ENCODE peak calls at places on chromosomes 1 and 21, in seven cellular contexts. D is Panc1, R is SK-N-SH, F is K562, Q is H1, G is GM12878, C is HepG2. N is an unnamed sample.

GRCh38 chr1:78691995-78692747 is 42.5 kb downstream of the IFI44 start:
- DNase-seq in C (no peak), D (peak), F (no peak), G (no peak), R (no peak), Q (no peak), N (no peak)

GRCh38 chr1:185929759-185930158 is 195.6 kb downstream of the HMCN1 start:
- DNase-seq in G (no peak), D (no peak), Q (no peak), C (no peak), F (no peak), R (no peak), N (no peak)

GRCh38 chr1:224996266-224996665 is 66.8 kb downstream of the DNAH14 start:
- DNase-seq in G (no peak), Q (no peak), D (no peak), C (no peak), R (no peak), F (no peak), N (peak)

GRCh38 chr1:235923466-235924008 is 56.8 kb upstream of the LYST start:
- DNase-seq in G (no peak), R (no peak), C (no peak), Q (no peak), F (no peak), D (no peak), N (no peak)

GRCh38 chr1:27430903-27431653 is 38.7 kb downstream of the GPR3 start:
- DNase-seq in R (no peak), C (no peak), F (peak), D (no peak), G (no peak), Q (no peak), N (no peak)

GRCh38 chr1:43225168-43225567 is 44.6 kb upstream of the TMEM125 start:
- DNase-seq in Q (no peak), G (no peak), R (no peak), D (no peak), C (no peak), F (peak), N (no peak)

GRCh38 chr1:242718967-242719366 is 194.5 kb upstream of the PLD5 start:
- DNase-seq in Q (no peak), R (no peak), G (no peak), F (no peak), D (no peak), C (no peak), N (no peak)

GRCh38 chr1:193123751-193124150 is 1.9 kb downstream of the CDC73 start:
- DNase-seq in G (no peak), F (no peak), R (no peak), Q (no peak), C (no peak), D (no peak), N (no peak)

GRCh38 chr1:201154389-201155165 is at the start of gene TMEM9:
- DNase-seq in Q (peak), G (peak), C (peak), F (peak), D (peak), R (peak), N (peak)

GRCh38 chr1:79304131-79304530 is 297.6 kb upstream of the ADGRL4 start:
- DNase-seq in Q (no peak), C (no peak), D (no peak), G (no peak), F (no peak), R (no peak), N (no peak)

GRCh38 chr21:38577887-38578286 is 79.6 kb upstream of the ERG start:
- DNase-seq in Q (no peak), C (no peak), D (no peak), F (no peak), R (no peak), G (no peak), N (no peak)

GRCh38 chr1:84571150-84571535 is 3.1 kb downstream of the CTBS start:
- DNase-seq in Q (no peak), R (no peak), D (no peak), F (no peak), G (no peak), C (no peak), N (no peak)

GRCh38 chr1:172406968-172407367 is 13.5 kb upstream of the C1orf105 start:
- DNase-seq in R (no peak), D (no peak), G (no peak), Q (no peak), C (no peak), F (no peak), N (no peak)

GRCh38 chr1:209335090-209335692 is 248.3 kb upstream of the CAMK1G start:
- DNase-seq in D (peak), F (peak), G (no peak), R (peak), Q (no peak), C (peak), N (peak)
- TF ChIP-seq SIN3A in D (no peak), F (no peak), G (no peak), R (no peak), Q (no peak), C (no peak), N (no peak)

GRCh38 chr21:31233711-31234110 is 110.3 kb downstream of the TIAM1 start:
- DNase-seq in F (no peak), D (no peak), Q (no peak), R (no peak), C (no peak), G (no peak), N (no peak)
- TF ChIP-seq SIN3A in F (no peak), D (no peak), Q (no peak), R (no peak), C (no peak), G (no peak), N (no peak)

GRCh38 chr1:54273092-54273836 is 73.3 kb downstream of the MRPL37 start:
- DNase-seq in R (peak), Q (peak), G (peak), D (peak), C (no peak), F (peak), N (no peak)
- TF ChIP-seq SIN3A in R (no peak), Q (no peak), G (no peak), D (no peak), C (no peak), F (peak), N (no peak)

DNA sequence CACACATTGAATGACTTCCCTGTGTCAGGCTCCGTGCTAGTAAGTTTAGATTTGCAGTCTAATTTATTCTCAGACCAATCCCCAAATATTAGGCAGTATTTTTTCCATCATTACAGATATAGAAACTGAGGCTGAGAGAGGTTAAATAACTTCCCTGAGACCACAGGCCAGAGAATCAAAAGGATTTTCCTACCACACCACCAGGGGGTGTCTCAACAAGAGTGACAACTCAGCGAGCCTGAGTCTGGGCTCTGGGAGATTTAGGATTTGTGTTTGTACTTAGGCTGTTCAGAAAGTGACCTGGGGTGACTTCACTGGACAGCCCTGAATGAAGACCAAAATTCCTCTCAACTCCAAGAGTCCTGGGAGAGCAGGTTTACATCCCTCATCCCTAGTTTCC is 13.3 kb upstream of the LCE5A start:
- DNase-seq in C (peak), D (no peak), F (peak), G (no peak), R (no peak), Q (no peak), N (no peak)
- TF ChIP-seq SIN3A in C (no peak), D (no peak), F (no peak), G (no peak), R (no peak), Q (no peak), N (no peak)

GRCh38 chr21:42513151-42513984 is at the start of gene SLC37A1:
- DNase-seq in F (peak), Q (peak), D (no peak), G (no peak), C (no peak), R (peak), N (no peak)
- TF ChIP-seq SIN3A in F (no peak), Q (no peak), D (no peak), G (no peak), C (no peak), R (no peak), N (no peak)

GRCh38 chr21:41068411-41069304 is 99.3 kb upstream of the BACE2 start:
- DNase-seq in G (no peak), D (peak), F (peak), C (peak), Q (peak), R (peak), N (peak)

GRCh38 chr21:41064951-41065350 is 103.0 kb upstream of the BACE2 start:
- DNase-seq in C (no peak), F (no peak), D (no peak), G (no peak), Q (no peak), R (no peak), N (no peak)

GRCh38 chr21:41064325-41064724 is 103.6 kb upstream of the BACE2 start:
- DNase-seq in Q (no peak), R (peak), D (no peak), C (no peak), G (no peak), F (no peak), N (no peak)

GRCh38 chr21:41066086-41066938 is 101.6 kb upstream of the BACE2 start:
- DNase-seq in Q (no peak), F (no peak), R (no peak), D (no peak), C (no peak), G (no peak), N (no peak)

DNA sequence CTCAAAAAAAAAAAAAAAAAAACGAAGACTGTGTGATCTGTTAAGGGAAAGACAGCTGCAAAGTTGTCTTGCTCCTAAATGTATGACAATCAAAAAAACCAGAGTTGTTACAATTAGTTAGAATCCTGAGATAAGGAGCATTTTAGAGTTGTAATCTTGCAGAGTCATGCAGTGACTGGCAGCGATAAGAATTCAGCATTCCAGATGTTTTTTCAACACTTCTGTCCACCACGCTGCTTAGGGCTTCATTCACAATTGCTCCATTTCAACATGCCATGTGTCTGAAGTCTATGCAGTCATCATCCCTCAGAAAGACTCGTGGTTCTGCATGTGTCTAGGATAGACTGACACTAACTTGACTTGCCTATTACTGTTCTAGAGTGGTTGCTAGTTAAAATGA is 102.4 kb upstream of the BACE2 start:
- DNase-seq in C (no peak), F (no peak), R (peak), Q (no peak), D (no peak), G (no peak), N (no peak)
- TF ChIP-seq SIN3A in C (no peak), F (no peak), R (no peak), Q (no peak), D (no peak), G (no peak), N (no peak)

DNA sequence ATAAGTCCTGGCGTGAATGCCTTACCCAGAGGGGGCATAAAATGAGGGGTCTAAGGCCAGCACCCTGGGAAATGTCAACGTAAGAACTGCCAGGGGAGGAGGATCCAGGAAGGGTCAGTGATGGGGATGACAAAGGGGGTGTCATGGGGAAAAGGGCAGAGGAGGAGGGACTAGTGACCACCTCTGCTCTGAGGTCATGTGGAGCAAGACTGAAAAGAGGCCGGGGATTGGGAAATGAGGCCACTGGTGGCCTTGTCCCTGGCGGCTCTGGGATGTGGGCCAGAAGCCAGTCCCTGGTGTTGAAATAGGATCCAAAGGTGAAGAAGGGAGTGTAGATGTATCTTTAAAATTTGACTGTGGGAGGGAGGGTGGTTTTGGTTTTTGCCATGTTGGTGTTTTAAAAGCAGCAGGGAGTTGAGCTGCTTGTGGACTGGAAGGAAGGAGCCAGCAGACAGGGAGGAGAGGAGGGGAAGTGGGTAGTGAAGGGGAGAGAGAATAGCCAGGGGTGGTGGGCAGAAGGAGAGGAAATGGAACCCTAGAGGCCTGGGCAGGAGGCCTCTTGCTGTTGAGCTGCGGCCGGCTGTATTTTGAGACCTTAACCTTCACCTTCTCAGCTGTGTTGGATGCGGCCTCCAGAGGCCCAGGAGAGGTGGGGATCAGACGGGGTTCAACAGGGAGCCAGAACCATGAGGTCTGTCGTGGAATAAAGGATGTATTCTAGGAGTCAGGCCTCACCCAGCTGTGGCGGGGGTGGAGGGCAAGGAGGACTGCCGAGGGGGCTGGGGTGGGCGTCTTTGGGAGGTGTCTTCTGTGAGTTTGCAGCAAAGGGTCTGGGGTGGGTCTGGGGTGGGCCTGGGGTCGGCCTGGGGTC is 92.5 kb downstream of the DHRS3 start:
- DNase-seq in Q (no peak), G (no peak), R (no peak), D (no peak), F (peak), C (peak), N (no peak)
- TF ChIP-seq SIN3A in Q (no peak), G (no peak), R (no peak), D (no peak), F (no peak), C (no peak), N (no peak)

GRCh38 chr1:205071801-205072200 is 12.5 kb downstream of the TMEM81 start:
- DNase-seq in D (no peak), C (no peak), G (no peak), Q (no peak), F (no peak), R (no peak), N (no peak)
- TF ChIP-seq SIN3A in D (no peak), C (no peak), G (no peak), Q (no peak), F (no peak), R (no peak), N (no peak)

DNA sequence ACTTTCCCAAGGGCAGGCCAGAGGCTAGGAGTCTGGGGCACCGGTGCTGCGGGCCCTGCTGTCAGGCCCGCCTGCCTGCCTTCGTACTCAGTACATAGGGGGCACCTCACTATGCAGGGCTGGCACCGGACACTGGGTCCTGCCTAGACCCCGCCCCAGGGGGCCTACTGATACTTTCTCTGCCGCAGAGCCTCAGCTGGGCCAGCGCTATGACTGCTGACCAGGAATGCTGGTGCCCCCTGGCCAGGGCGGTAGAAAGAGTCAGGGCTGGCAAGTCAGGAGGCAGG is 128.7 kb upstream of the VAMP3 start:
- DNase-seq in Q (no peak), D (no peak), C (no peak), G (no peak), R (no peak), F (no peak), N (no peak)
- TF ChIP-seq SIN3A in Q (no peak), D (no peak), C (no peak), G (no peak), R (no peak), F (no peak), N (no peak)

DNA sequence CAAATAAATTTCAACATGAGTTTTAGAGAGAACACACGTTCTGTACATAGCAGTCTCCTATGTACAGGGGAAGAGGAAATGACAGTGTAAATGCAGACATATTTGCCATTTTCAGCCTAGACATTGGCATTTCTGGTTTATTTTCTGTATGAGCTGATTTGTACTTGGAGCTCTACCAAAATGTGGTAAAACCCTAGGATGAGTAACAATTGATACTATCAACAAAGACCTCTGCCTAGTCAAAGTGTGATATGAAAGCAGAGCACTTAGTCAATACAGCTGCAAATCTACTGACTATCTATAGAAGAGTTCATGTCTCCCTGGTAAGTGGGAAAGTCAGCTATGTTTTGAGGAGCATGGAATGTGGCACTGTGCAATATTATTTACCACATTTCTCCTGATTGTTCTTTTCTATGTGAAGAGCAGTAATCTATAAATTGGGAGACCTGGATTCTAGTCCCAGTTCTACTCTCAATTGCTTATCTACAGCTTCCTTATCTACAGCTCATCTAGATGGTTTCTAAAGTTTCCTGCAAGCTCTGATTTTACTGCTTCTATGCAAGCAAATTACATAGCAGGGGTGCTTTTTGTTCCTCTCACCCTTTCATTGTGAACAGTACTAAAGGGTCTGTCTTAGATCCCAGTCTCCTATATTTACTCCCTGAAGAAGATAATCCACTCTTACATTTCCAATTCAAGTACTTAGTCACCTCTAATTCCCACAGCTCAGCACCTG is 334.2 kb downstream of the NTNG1 start:
- DNase-seq in F (no peak), C (no peak), Q (no peak), D (no peak), G (no peak), R (no peak), N (no peak)
- TF ChIP-seq SIN3A in F (no peak), C (no peak), Q (no peak), D (no peak), G (no peak), R (no peak), N (no peak)

N was measured in HCT116.